ENCODE peak calls at places on chromosomes 1 and 21, in ten cellular contexts. T, N, E, J, Q, Z, X, O, I and F are unnamed samples.

GRCh38 chr1:24897263-24898151 is 32.6 kb downstream of the RUNX3 start:
- DNase-seq in T (no peak), N (peak; percentile 11), E (peak; percentile 13), J (no peak), Q (no peak), Z (no peak), X (no peak), O (no peak), I (no peak), F (no peak)

GRCh38 chr21:45209685-45210284 is 77.9 kb downstream of the POFUT2 start:
- DNase-seq in T (no peak), N (no peak), E (no peak), J (no peak), Q (no peak), Z (no peak), X (no peak), O (no peak), I (no peak), F (no peak)

GRCh38 chr1:17199267-17200044 is 5.5 kb upstream of the PADI1 start:
- DNase-seq in T (peak; percentile 44), N (no peak), E (no peak), J (peak; percentile 6), Q (no peak), Z (no peak), X (no peak), O (no peak), I (no peak), F (no peak)

GRCh38 chr1:234970371-234970730 is 158.3 kb downstream of the TOMM20 start:
- DNase-seq in T (no peak), N (no peak), E (no peak), J (no peak), Q (no peak), Z (no peak), X (no peak), O (no peak), I (no peak), F (no peak)

GRCh38 chr1:161934278-161934608 is 89.4 kb downstream of the OLFML2B start:
- DNase-seq in T (no peak), N (no peak), E (no peak), J (no peak), Q (no peak), Z (no peak), X (no peak), O (no peak), I (no peak), F (no peak)

GRCh38 chr1:226870323-226871046 is at the start of gene PSEN2:
- DNase-seq in T (peak; percentile 82), N (peak; percentile 84), E (peak; percentile 31), J (peak; percentile 82), Q (peak; percentile 61), Z (peak; percentile 76), X (peak; percentile 92), O (no peak), I (peak; percentile 41), F (peak; percentile 80)

GRCh38 chr1:20552728-20553571 is 577 bp downstream of the FAM43B start:
- DNase-seq in T (peak; percentile 60), N (no peak), E (no peak), J (no peak), Q (no peak), Z (no peak), X (peak; percentile 9), O (no peak), I (no peak), F (peak; percentile 48)

GRCh38 chr1:27402349-27402754 is 9.9 kb downstream of the GPR3 start:
- DNase-seq in T (peak; percentile 86), N (peak; percentile 87), E (peak; percentile 87), J (peak; percentile 78), Q (peak; percentile 83), Z (peak; percentile 74), X (peak; percentile 53), O (no peak), I (no peak), F (peak; percentile 72)

GRCh38 chr21:36538761-36539160 is 58.8 kb upstream of the CLDN14 start:
- DNase-seq in T (no peak), N (no peak), E (no peak), J (no peak), Q (no peak), Z (no peak), X (no peak), O (no peak), I (no peak), F (no peak)

GRCh38 chr21:36539434-36540150 is 59.7 kb upstream of the CLDN14 start:
- DNase-seq in T (no peak), N (no peak), E (no peak), J (no peak), Q (no peak), Z (no peak), X (no peak), O (no peak), I (no peak), F (no peak)

GRCh38 chr21:36542312-36543101 is 62.6 kb upstream of the CLDN14 start:
- DNase-seq in T (no peak), N (peak; percentile 47), E (no peak), J (no peak), Q (peak; percentile 10), Z (no peak), X (no peak), O (no peak), I (no peak), F (no peak)

GRCh38 chr21:36541721-36542139 is 61.8 kb upstream of the CLDN14 start:
- DNase-seq in T (no peak), N (no peak), E (no peak), J (no peak), Q (no peak), Z (no peak), X (no peak), O (no peak), I (no peak), F (no peak)

GRCh38 chr21:36540700-36541099 is 60.8 kb upstream of the CLDN14 start:
- DNase-seq in T (no peak), N (no peak), E (no peak), J (no peak), Q (no peak), Z (no peak), X (no peak), O (no peak), I (no peak), F (no peak)
- H3K27me3 ChIP-seq in T (peaks cover 43% of the 10 kb centered on the region), N (no peaks in the 10 kb centered on the region), E (no peaks in the 10 kb centered on the region), J (no peaks in the 10 kb centered on the region), Q (no peaks in the 10 kb centered on the region), Z (peaks cover 85% of the 10 kb centered on the region), X (no peaks in the 10 kb centered on the region), O (peaks cover 32% of the 10 kb centered on the region), I (peaks cover 4% of the 10 kb centered on the region), F (peaks cover 47% of the 10 kb centered on the region)

DNA sequence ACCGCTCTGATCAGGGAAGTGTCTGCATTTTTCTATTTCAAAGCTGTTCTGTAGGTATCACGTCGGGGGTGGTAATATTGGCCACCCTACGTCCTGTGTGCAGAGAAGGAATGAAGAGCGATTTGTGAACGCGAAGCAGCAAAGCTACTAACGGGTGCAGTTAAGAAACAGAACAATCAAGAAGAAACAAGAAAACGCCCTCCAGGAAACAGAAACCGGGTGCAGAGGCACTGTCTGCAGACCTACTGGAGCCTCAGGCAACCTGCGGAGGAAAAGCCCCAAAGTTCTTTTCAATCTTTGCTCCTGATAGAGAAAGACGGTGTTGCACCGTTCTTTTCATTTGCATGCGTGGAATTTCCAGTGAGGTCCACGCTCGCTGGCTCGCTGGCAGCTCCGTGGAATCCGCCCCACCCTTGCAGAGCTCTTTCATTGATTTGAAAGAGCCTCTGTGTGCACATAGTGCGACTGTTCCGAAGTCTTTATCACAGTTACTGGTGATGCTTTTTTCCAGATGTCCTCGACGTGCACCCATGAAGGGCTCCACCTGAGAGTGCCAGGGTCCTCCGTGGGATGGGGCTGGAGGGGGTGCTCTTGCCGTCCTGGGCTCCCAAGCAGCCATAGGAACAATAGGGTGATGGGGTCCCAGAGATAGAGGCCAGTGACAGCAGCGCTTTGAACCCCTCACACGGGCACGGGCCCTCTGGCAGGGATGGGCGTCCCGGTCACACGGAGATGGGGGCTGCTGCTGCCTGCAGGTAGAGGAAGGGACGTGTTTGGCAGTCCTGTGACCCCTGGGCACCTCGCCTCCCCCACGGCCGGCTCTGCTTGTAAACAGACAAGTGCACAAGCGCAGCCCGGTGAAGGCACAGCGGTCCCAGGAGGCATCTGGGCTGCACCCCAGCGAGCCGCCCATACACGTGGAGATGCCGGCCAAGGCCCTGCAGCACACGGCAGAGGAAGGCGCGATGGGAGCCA is 36.8 kb upstream of the PDE9A start:
- DNase-seq in T (no peak), N (no peak), E (no peak), J (no peak), Q (no peak), Z (no peak), X (no peak), O (no peak), I (no peak), F (no peak)
- H3K4me3 ChIP-seq in T (no peak overlapping the region), N (peak overlapping the region; percentile 15), E (peak overlapping the region; percentile 6), J (no peak overlapping the region), Q (no peak overlapping the region), Z (peak overlapping the region; percentile 42), X (no peak overlapping the region), O (no peak overlapping the region), I (peak overlapping the region; percentile 26), F (no peak overlapping the region)

GRCh38 chr1:204684551-204685235 is 845 bp downstream of the LRRN2 start:
- DNase-seq in T (no peak), N (no peak), E (no peak), J (peak; percentile 27), Q (no peak), Z (peak; percentile 19), X (peak; percentile 43), O (no peak), I (no peak), F (no peak)

GRCh38 chr1:204683284-204684205 is 2.0 kb downstream of the LRRN2 start:
- DNase-seq in T (no peak), N (no peak), E (no peak), J (no peak), Q (no peak), Z (no peak), X (no peak), O (no peak), I (no peak), F (no peak)

GRCh38 chr1:204685236-204686006 is at the start of gene LRRN2:
- DNase-seq in T (peak; percentile 36), N (no peak), E (no peak), J (no peak), Q (no peak), Z (peak; percentile 19), X (peak; percentile 56), O (no peak), I (no peak), F (peak; percentile 36)

GRCh38 chr1:204680461-204680860 is 5.1 kb downstream of the LRRN2 start:
- DNase-seq in T (no peak), N (no peak), E (no peak), J (no peak), Q (no peak), Z (peak; percentile 34), X (no peak), O (no peak), I (no peak), F (no peak)

DNA sequence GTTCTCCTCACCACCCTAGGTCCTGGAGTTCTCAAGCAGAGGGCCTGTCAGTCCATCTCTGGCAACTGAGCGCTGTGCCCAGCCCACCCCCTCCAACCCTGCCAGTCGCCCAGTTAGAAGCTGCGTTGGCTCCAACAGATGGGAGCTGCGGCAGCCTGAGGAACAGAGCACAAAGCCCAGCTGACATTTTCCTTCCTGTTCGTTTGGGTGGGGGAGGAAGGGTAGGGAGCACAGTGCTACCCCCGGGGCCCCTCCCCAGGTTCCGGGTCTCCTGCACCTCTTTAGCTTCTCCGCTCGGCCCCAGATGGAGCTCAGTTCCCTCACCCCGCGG is 1.4 kb downstream of the LRRN2 start:
- DNase-seq in T (no peak), N (no peak), E (no peak), J (no peak), Q (no peak), Z (no peak), X (no peak), O (no peak), I (no peak), F (no peak)
- H3K27me3 ChIP-seq in T (peaks cover 79% of the 10 kb centered on the region), N (no peaks in the 10 kb centered on the region), E (no peaks in the 10 kb centered on the region), J (peaks cover 4% of the 10 kb centered on the region), Q (peaks cover 2% of the 10 kb centered on the region), Z (peaks cover 69% of the 10 kb centered on the region), X (no peaks in the 10 kb centered on the region), O (peaks cover 36% of the 10 kb centered on the region), I (no peaks in the 10 kb centered on the region), F (peaks cover 81% of the 10 kb centered on the region)

GRCh38 chr1:225464851-225465792 is 37.3 kb upstream of the LBR start:
- DNase-seq in T (no peak), N (no peak), E (peak; percentile 53), J (no peak), Q (no peak), Z (no peak), X (peak; percentile 76), O (no peak), I (no peak), F (no peak)

GRCh38 chr1:225460737-225461532 is 33.1 kb upstream of the LBR start:
- DNase-seq in T (peak; percentile 47), N (no peak), E (no peak), J (no peak), Q (no peak), Z (no peak), X (peak; percentile 66), O (no peak), I (peak; percentile 64), F (no peak)

GRCh38 chr1:225462429-225462713 is 34.5 kb upstream of the LBR start:
- DNase-seq in T (no peak), N (no peak), E (no peak), J (no peak), Q (no peak), Z (no peak), X (no peak), O (no peak), I (no peak), F (no peak)

GRCh38 chr1:225461533-225462428 is 33.9 kb upstream of the LBR start:
- DNase-seq in T (peak; percentile 44), N (no peak), E (no peak), J (no peak), Q (no peak), Z (no peak), X (no peak), O (no peak), I (no peak), F (no peak)

DNA sequence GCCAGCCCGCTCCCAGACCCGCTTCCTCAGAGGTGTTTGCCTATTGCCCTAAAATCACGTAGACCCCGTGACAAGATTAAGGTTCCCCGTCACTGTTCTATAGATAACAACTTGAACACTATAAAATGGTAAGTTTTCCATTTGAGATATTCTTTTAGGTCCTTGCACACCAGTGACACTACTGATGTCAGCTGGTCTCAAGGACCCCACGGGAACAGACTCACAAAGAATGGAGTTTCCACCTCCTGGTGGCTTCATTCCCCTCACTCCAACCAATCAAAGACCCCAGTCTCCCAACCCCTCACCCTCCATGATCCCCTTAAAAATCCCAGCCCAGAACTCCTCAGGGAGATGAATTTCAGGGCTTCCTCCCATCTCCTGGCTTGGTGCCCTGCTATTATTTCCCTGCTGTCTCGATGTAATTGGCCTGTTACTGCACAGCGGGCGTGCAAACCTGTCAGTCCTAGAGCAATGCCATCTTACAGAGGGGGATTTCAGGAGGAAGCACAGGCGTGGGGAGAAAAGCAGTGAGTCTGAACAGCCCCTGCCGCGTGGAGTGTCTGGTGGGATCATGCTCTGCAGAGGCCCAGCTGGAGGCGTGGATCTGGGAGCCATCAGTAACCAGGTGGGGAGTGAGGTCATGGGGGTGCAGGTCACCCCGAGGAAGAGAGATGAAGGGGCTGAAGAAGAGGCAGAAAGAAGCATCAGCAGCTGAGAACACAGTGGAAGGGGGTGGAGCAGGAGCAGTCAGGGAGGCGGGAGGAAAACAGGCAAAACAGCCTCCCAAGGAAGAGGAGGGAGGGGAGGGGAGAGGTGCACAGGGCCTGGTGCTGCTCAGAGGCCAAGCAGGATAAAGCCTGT is 35.1 kb upstream of the LBR start:
- DNase-seq in T (no peak), N (no peak), E (no peak), J (no peak), Q (no peak), Z (no peak), X (peak; percentile 72), O (no peak), I (no peak), F (no peak)
- H3K4me3 ChIP-seq in T (no peak overlapping the region), N (no peak overlapping the region), E (no peak overlapping the region), J (no peak overlapping the region), Q (no peak overlapping the region), Z (no peak overlapping the region), X (peak overlapping the region; percentile 11), O (no peak overlapping the region), I (no peak overlapping the region), F (no peak overlapping the region)